ENCODE peak calls at places on chromosomes 6 and 20, in seven cellular contexts. One of them, this sample, is unnamed.
A peak's percentile ranks its signal among the peaks of the same experiment; 100 is the strongest.

GRCh38 chr20:25669826-25670422 is 26.7 kb downstream of the ZNF337 start:
- DNase-seq in NCI-H1092: no peak
- DNase-seq in brain microvascular endothelial cell: peak; percentile 15
- DNase-seq in adrenal gland: peak; percentile 23
- DNase-seq in NCI-H2081 treated with DMSO at 0.1 percent for 48 hours: no peak
- DNase-seq in Peyer's patch: no peak
- DNase-seq in hepatic stellate cell: peak; percentile 21
- DNase-seq in this sample: no peak

GRCh38 chr6:145758086-145758485 is 22.8 kb upstream of the EPM2A start:
- DNase-seq in hepatic stellate cell: no peak
- DNase-seq in adrenal gland: no peak
- DNase-seq in brain microvascular endothelial cell: no peak
- DNase-seq in NCI-H1092: no peak
- DNase-seq in Peyer's patch: no peak
- DNase-seq in NCI-H2081 treated with DMSO at 0.1 percent for 48 hours: no peak
- DNase-seq in this sample: no peak

GRCh38 chr6:80543598-80544181 is 437.2 kb downstream of the BCKDHB start:
- DNase-seq in hepatic stellate cell: peak; percentile 37
- DNase-seq in brain microvascular endothelial cell: peak; percentile 91
- DNase-seq in NCI-H1092: no peak
- DNase-seq in adrenal gland: no peak
- DNase-seq in NCI-H2081 treated with DMSO at 0.1 percent for 48 hours: no peak
- DNase-seq in Peyer's patch: no peak
- DNase-seq in this sample: no peak

GRCh38 chr6:41022294-41022693 is 16.7 kb downstream of the UNC5CL start:
- DNase-seq in brain microvascular endothelial cell: peak; percentile 5
- DNase-seq in hepatic stellate cell: no peak
- DNase-seq in Peyer's patch: no peak
- DNase-seq in adrenal gland: no peak
- DNase-seq in NCI-H1092: no peak
- DNase-seq in NCI-H2081 treated with DMSO at 0.1 percent for 48 hours: no peak
- DNase-seq in this sample: no peak

GRCh38 chr6:60695232-60695631 is 1590.8 kb downstream of the KHDRBS2 start:
- DNase-seq in Peyer's patch: no peak
- DNase-seq in NCI-H2081 treated with DMSO at 0.1 percent for 48 hours: no peak
- DNase-seq in NCI-H1092: no peak
- DNase-seq in brain microvascular endothelial cell: no peak
- DNase-seq in hepatic stellate cell: no peak
- DNase-seq in adrenal gland: no peak
- DNase-seq in this sample: no peak

GRCh38 chr6:168264593-168265335 is 54.8 kb downstream of the DACT2 start:
- DNase-seq in hepatic stellate cell: no peak
- DNase-seq in adrenal gland: no peak
- DNase-seq in NCI-H1092: no peak
- DNase-seq in NCI-H2081 treated with DMSO at 0.1 percent for 48 hours: no peak
- DNase-seq in Peyer's patch: no peak
- DNase-seq in brain microvascular endothelial cell: no peak
- DNase-seq in this sample: no peak

GRCh38 chr6:11758878-11759277 is 19.7 kb downstream of the ADTRP start:
- DNase-seq in Peyer's patch: no peak
- DNase-seq in brain microvascular endothelial cell: no peak
- DNase-seq in NCI-H2081 treated with DMSO at 0.1 percent for 48 hours: no peak
- DNase-seq in NCI-H1092: no peak
- DNase-seq in hepatic stellate cell: no peak
- DNase-seq in adrenal gland: no peak
- DNase-seq in this sample: no peak

GRCh38 chr6:118606858-118607257 is 44.5 kb downstream of the CEP85L start:
- DNase-seq in adrenal gland: no peak
- DNase-seq in hepatic stellate cell: no peak
- DNase-seq in NCI-H2081 treated with DMSO at 0.1 percent for 48 hours: no peak
- DNase-seq in brain microvascular endothelial cell: no peak
- DNase-seq in NCI-H1092: no peak
- DNase-seq in Peyer's patch: no peak
- DNase-seq in this sample: no peak

GRCh38 chr20:3563113-3563512 is 92.3 kb downstream of the ATRN start:
- DNase-seq in adrenal gland: no peak
- DNase-seq in NCI-H1092: no peak
- DNase-seq in brain microvascular endothelial cell: peak; percentile 20
- DNase-seq in Peyer's patch: no peak
- DNase-seq in hepatic stellate cell: no peak
- DNase-seq in NCI-H2081 treated with DMSO at 0.1 percent for 48 hours: no peak
- DNase-seq in this sample: no peak

GRCh38 chr6:16681260-16681873 is 79.9 kb downstream of the ATXN1 start:
- DNase-seq in brain microvascular endothelial cell: peak; percentile 78
- DNase-seq in Peyer's patch: no peak
- DNase-seq in NCI-H1092: no peak
- DNase-seq in hepatic stellate cell: peak; percentile 74
- DNase-seq in adrenal gland: no peak
- DNase-seq in NCI-H2081 treated with DMSO at 0.1 percent for 48 hours: no peak
- DNase-seq in this sample: no peak

GRCh38 chr20:34708621-34709043 is 4.5 kb downstream of the TP53INP2 start:
- DNase-seq in hepatic stellate cell: peak; percentile 64
- DNase-seq in brain microvascular endothelial cell: no peak
- DNase-seq in NCI-H1092: peak; percentile 21
- DNase-seq in NCI-H2081 treated with DMSO at 0.1 percent for 48 hours: no peak
- DNase-seq in adrenal gland: peak; percentile 49
- DNase-seq in Peyer's patch: peak; percentile 74
- DNase-seq in this sample: peak; percentile 82

GRCh38 chr20:44233436-44234016 is 13.6 kb upstream of the GDAP1L1 start:
- DNase-seq in hepatic stellate cell: no peak
- DNase-seq in brain microvascular endothelial cell: no peak
- DNase-seq in NCI-H1092: no peak
- DNase-seq in NCI-H2081 treated with DMSO at 0.1 percent for 48 hours: no peak
- DNase-seq in Peyer's patch: no peak
- DNase-seq in adrenal gland: no peak
- DNase-seq in this sample: no peak

GRCh38 chr20:37990571-37991151 is 42.6 kb downstream of the TTI1 start:
- DNase-seq in NCI-H1092: no peak
- DNase-seq in brain microvascular endothelial cell: peak; percentile 84
- DNase-seq in adrenal gland: peak; percentile 55
- DNase-seq in Peyer's patch: peak; percentile 89
- DNase-seq in hepatic stellate cell: no peak
- DNase-seq in NCI-H2081 treated with DMSO at 0.1 percent for 48 hours: no peak
- DNase-seq in this sample: peak; percentile 86

GRCh38 chr6:79928478-79928998 is 18.8 kb downstream of the ELOVL4 start:
- DNase-seq in brain microvascular endothelial cell: no peak
- DNase-seq in Peyer's patch: no peak
- DNase-seq in hepatic stellate cell: no peak
- DNase-seq in NCI-H2081 treated with DMSO at 0.1 percent for 48 hours: no peak
- DNase-seq in adrenal gland: no peak
- DNase-seq in NCI-H1092: no peak
- DNase-seq in this sample: no peak

GRCh38 chr20:34040300-34041015 is 46.7 kb downstream of the RALY start:
- DNase-seq in hepatic stellate cell: no peak
- DNase-seq in adrenal gland: no peak
- DNase-seq in NCI-H2081 treated with DMSO at 0.1 percent for 48 hours: no peak
- DNase-seq in brain microvascular endothelial cell: no peak
- DNase-seq in NCI-H1092: peak; percentile 8
- DNase-seq in Peyer's patch: no peak
- DNase-seq in this sample: no peak

GRCh38 chr20:47790032-47790965 is 5.0 kb upstream of the SULF2 start:
- DNase-seq in brain microvascular endothelial cell: peak; percentile 19
- DNase-seq in adrenal gland: no peak
- DNase-seq in NCI-H2081 treated with DMSO at 0.1 percent for 48 hours: no peak
- DNase-seq in Peyer's patch: no peak
- DNase-seq in hepatic stellate cell: no peak
- DNase-seq in NCI-H1092: no peak
- DNase-seq in this sample: no peak

GRCh38 chr20:62835931-62836861 is 19.3 kb downstream of the COL9A3 start:
- DNase-seq in Peyer's patch: no peak
- DNase-seq in hepatic stellate cell: no peak
- DNase-seq in NCI-H1092: no peak
- DNase-seq in adrenal gland: peak; percentile 13
- DNase-seq in NCI-H2081 treated with DMSO at 0.1 percent for 48 hours: no peak
- DNase-seq in brain microvascular endothelial cell: peak; percentile 46
- DNase-seq in this sample: peak; percentile 65

GRCh38 chr6:6856538-6857523 is 250.9 kb upstream of the RREB1 start:
- DNase-seq in NCI-H1092: no peak
- DNase-seq in Peyer's patch: peak; percentile 48
- DNase-seq in hepatic stellate cell: no peak
- DNase-seq in adrenal gland: peak; percentile 65
- DNase-seq in brain microvascular endothelial cell: peak; percentile 19
- DNase-seq in NCI-H2081 treated with DMSO at 0.1 percent for 48 hours: no peak
- DNase-seq in this sample: peak; percentile 76

GRCh38 chr6:110612298-110612697 is 135.9 kb upstream of the SLC22A16 start:
- DNase-seq in hepatic stellate cell: no peak
- DNase-seq in brain microvascular endothelial cell: no peak
- DNase-seq in adrenal gland: no peak
- DNase-seq in NCI-H2081 treated with DMSO at 0.1 percent for 48 hours: no peak
- DNase-seq in NCI-H1092: no peak
- DNase-seq in Peyer's patch: no peak
- DNase-seq in this sample: no peak

GRCh38 chr6:11196511-11197174 is 35.8 kb downstream of the NEDD9 start:
- DNase-seq in hepatic stellate cell: peak; percentile 81
- DNase-seq in NCI-H1092: no peak
- DNase-seq in adrenal gland: no peak
- DNase-seq in brain microvascular endothelial cell: peak; percentile 79
- DNase-seq in Peyer's patch: no peak
- DNase-seq in NCI-H2081 treated with DMSO at 0.1 percent for 48 hours: no peak
- DNase-seq in this sample: no peak

GRCh38 chr6:93550551-93551276 is 131.4 kb upstream of the EPHA7 start:
- DNase-seq in NCI-H2081 treated with DMSO at 0.1 percent for 48 hours: no peak
- DNase-seq in brain microvascular endothelial cell: peak; percentile 10
- DNase-seq in Peyer's patch: no peak
- DNase-seq in hepatic stellate cell: no peak
- DNase-seq in NCI-H1092: no peak
- DNase-seq in adrenal gland: no peak
- DNase-seq in this sample: no peak

GRCh38 chr6:4008324-4009047 is 70.5 kb downstream of the FAM217A start:
- DNase-seq in NCI-H2081 treated with DMSO at 0.1 percent for 48 hours: no peak
- DNase-seq in brain microvascular endothelial cell: peak; percentile 80
- DNase-seq in Peyer's patch: no peak
- DNase-seq in hepatic stellate cell: peak; percentile 58
- DNase-seq in adrenal gland: no peak
- DNase-seq in NCI-H1092: no peak
- DNase-seq in this sample: no peak

GRCh38 chr6:7827142-7827541 is 83.4 kb downstream of the TXNDC5 start:
- DNase-seq in adrenal gland: no peak
- DNase-seq in NCI-H1092: no peak
- DNase-seq in Peyer's patch: no peak
- DNase-seq in brain microvascular endothelial cell: peak; percentile 25
- DNase-seq in hepatic stellate cell: peak; percentile 14
- DNase-seq in NCI-H2081 treated with DMSO at 0.1 percent for 48 hours: no peak
- DNase-seq in this sample: no peak

GRCh38 chr6:34067814-34068213 is 78.1 kb downstream of the GRM4 start:
- DNase-seq in hepatic stellate cell: peak; percentile 32
- DNase-seq in Peyer's patch: no peak
- DNase-seq in NCI-H1092: no peak
- DNase-seq in brain microvascular endothelial cell: no peak
- DNase-seq in adrenal gland: no peak
- DNase-seq in NCI-H2081 treated with DMSO at 0.1 percent for 48 hours: no peak
- DNase-seq in this sample: no peak

GRCh38 chr6:6546318-6547110 is 42.0 kb upstream of the LY86 start:
- DNase-seq in NCI-H2081 treated with DMSO at 0.1 percent for 48 hours: no peak
- DNase-seq in brain microvascular endothelial cell: no peak
- DNase-seq in Peyer's patch: no peak
- DNase-seq in adrenal gland: peak; percentile 32
- DNase-seq in NCI-H1092: no peak
- DNase-seq in hepatic stellate cell: peak; percentile 9
- DNase-seq in this sample: peak; percentile 80

GRCh38 chr20:62675156-62675871 is 33.0 kb downstream of the SLCO4A1 start:
- DNase-seq in hepatic stellate cell: peak; percentile 64
- DNase-seq in NCI-H2081 treated with DMSO at 0.1 percent for 48 hours: no peak
- DNase-seq in brain microvascular endothelial cell: no peak
- DNase-seq in Peyer's patch: no peak
- DNase-seq in adrenal gland: no peak
- DNase-seq in NCI-H1092: no peak
- DNase-seq in this sample: no peak

GRCh38 chr6:138765896-138766487 is 7.6 kb upstream of the CCDC28A start:
- DNase-seq in NCI-H1092: peak; percentile 3
- DNase-seq in hepatic stellate cell: peak; percentile 28
- DNase-seq in brain microvascular endothelial cell: peak; percentile 32
- DNase-seq in adrenal gland: no peak
- DNase-seq in Peyer's patch: no peak
- DNase-seq in NCI-H2081 treated with DMSO at 0.1 percent for 48 hours: no peak
- DNase-seq in this sample: no peak

This sample was measured in Right ventricle myocardium inferior.